ENCODE peak calls at places on chromosome 19, in ten cellular contexts. I is AG04450; V is HCT116; P is lung; Z is mucosa of descending colon; W is CD8-positive, alpha-beta T cell; F is HepG2; R is A549; E is heart left ventricle; A is neural progenitor cell. B is an unnamed sample.

GRCh38 chr19:52689804-52690394 is 44.9 kb downstream of the ZNF611 start:
- DNase-seq in I (no peak), V (no peak), P (peak; percentile 51), W (peak; percentile 11), F (no peak), A (peak; percentile 44), Z (peak; percentile 38), R (no peak), E (peak; percentile 49), B (no peak)

GRCh38 chr19:45643927-45644771 is 5.0 kb upstream of the EML2 start:
- DNase-seq in I (no peak), A (no peak), R (no peak), F (no peak), E (no peak), V (no peak), P (no peak), Z (no peak), W (no peak), B (no peak)

GRCh38 chr19:43504426-43505185 is at the start of gene PHLDB3:
- DNase-seq in I (no peak), R (no peak), P (peak; percentile 29), Z (peak; percentile 52), E (peak; percentile 55), F (peak; percentile 38), W (peak; percentile 38), A (no peak), V (no peak), B (no peak)

GRCh38 chr19:45901432-45901903 is 945 bp downstream of the MYPOP start:
- DNase-seq in A (peak; percentile 62), P (no peak), W (no peak), Z (peak; percentile 39), E (peak; percentile 50), R (no peak), I (no peak), V (no peak), F (no peak), B (peak; percentile 66)

GRCh38 chr19:56125806-56126590 is 4.9 kb upstream of the ZNF787 start:
- DNase-seq in R (no peak), A (no peak), W (no peak), V (no peak), Z (peak; percentile 64), E (peak; percentile 26), P (no peak), F (no peak), I (no peak), B (no peak)

GRCh38 chr19:50896591-50897190 is 14.5 kb downstream of the KLK4 start:
- DNase-seq in Z (no peak), R (no peak), A (no peak), I (no peak), W (no peak), V (peak; percentile 60), P (no peak), E (no peak), F (peak; percentile 26), B (peak; percentile 12)

GRCh38 chr19:34243876-34244578 is 10.3 kb upstream of the GARRE1 start:
- DNase-seq in V (no peak), E (no peak), P (no peak), Z (no peak), W (no peak), A (no peak), I (no peak), R (no peak), F (no peak), B (no peak)

GRCh38 chr19:4077800-4078683 is 11.3 kb upstream of the ZBTB7A start:
- DNase-seq in W (peak; percentile 27), F (no peak), Z (peak; percentile 87), E (peak; percentile 89), A (no peak), P (no peak), R (no peak), V (no peak), I (no peak), B (no peak)

GRCh38 chr19:18843960-18844359 is 12.2 kb downstream of the UPF1 start:
- DNase-seq in A (no peak), W (no peak), F (no peak), Z (no peak), V (no peak), E (no peak), R (no peak), I (no peak), P (no peak), B (no peak)

GRCh38 chr19:12365094-12365371 is 450 bp downstream of the ZNF442 start:
- DNase-seq in A (no peak), Z (peak; percentile 25), I (no peak), P (no peak), F (no peak), E (peak; percentile 39), V (no peak), R (no peak), W (no peak), B (peak; percentile 18)

DNA sequence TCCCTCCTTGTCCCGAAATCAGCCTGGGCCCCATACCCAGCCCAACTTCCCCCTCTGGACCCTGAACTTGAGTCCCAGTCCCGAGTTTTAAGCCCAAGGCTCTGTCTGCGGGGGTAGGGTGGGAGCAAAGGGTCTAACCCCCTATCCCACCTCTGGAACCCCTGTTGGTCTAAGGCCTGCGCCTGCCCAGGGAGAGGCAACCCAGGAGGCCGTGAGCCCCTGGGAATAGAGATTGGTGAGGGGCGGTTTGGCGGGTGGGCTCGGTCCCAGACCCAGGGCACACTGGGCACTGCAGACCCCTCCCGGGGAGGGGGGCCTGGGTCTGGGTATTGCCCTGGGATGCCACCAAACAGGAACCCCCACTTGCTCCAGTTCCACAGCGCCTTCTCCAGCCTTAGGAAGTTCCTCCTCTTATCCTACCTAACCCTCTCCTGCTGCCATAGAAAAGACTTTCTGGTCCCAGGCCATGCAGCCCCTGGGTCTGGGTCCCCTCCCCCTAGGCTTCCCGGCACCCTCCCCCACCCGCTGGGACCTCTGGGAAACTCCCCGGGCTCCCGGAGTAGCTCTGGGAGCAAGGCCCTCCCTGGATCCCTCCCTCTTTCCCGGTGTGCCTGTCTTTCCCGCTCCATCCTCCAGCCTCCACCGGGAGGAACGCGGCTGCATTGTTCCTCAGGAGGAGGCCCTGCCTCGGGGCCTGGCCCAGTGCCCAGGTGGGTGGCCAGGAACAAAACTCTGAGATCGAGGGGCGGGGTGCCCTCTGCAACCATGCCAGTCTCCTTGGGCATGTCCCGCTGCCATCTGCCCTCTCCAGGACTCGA is 33.6 kb upstream of the NANOS3 start:
- DNase-seq in R (no peak), Z (peak; percentile 64), P (peak; percentile 42), I (no peak), F (no peak), W (no peak), A (peak; percentile 52), V (no peak), E (peak; percentile 64), B (no peak)
- H3K4me3 ChIP-seq in R (peak overlapping the region; percentile 95), Z (peak overlapping the region; percentile 99), P (peak overlapping the region; percentile 35), I (peak overlapping the region; percentile 65), F (peak overlapping the region; percentile 63), W (peak overlapping the region; percentile 46), A (peak overlapping the region; percentile 74), V (peak overlapping the region; percentile 84), E (peak overlapping the region; percentile 99), B (peak overlapping the region; percentile 62)

GRCh38 chr19:15810335-15810734 is 5.1 kb downstream of the OR10H1 start:
- DNase-seq in E (no peak), V (no peak), R (no peak), W (no peak), Z (peak; percentile 68), P (no peak), I (no peak), F (peak; percentile 24), A (no peak), B (no peak)
- TF ChIP-seq CTCF in E (peak; percentile 42), V (peak; percentile 79), R (peak; percentile 33), W (no peak), Z (peak; percentile 19), P (no peak), I (no peak), F (peak; percentile 57), A (no peak), B (no peak)

GRCh38 chr19:42126565-42126964 is 5.7 kb downstream of the POU2F2 start:
- DNase-seq in I (no peak), F (no peak), Z (no peak), E (no peak), P (no peak), R (no peak), W (no peak), V (no peak), A (no peak), B (no peak)
- H3K4me3 ChIP-seq in I (no peak overlapping the region), F (no peak overlapping the region), Z (no peak overlapping the region), E (no peak overlapping the region), P (no peak overlapping the region), R (no peak overlapping the region), W (no peak overlapping the region), V (no peak overlapping the region), A (no peak overlapping the region), B (no peak overlapping the region)

DNA sequence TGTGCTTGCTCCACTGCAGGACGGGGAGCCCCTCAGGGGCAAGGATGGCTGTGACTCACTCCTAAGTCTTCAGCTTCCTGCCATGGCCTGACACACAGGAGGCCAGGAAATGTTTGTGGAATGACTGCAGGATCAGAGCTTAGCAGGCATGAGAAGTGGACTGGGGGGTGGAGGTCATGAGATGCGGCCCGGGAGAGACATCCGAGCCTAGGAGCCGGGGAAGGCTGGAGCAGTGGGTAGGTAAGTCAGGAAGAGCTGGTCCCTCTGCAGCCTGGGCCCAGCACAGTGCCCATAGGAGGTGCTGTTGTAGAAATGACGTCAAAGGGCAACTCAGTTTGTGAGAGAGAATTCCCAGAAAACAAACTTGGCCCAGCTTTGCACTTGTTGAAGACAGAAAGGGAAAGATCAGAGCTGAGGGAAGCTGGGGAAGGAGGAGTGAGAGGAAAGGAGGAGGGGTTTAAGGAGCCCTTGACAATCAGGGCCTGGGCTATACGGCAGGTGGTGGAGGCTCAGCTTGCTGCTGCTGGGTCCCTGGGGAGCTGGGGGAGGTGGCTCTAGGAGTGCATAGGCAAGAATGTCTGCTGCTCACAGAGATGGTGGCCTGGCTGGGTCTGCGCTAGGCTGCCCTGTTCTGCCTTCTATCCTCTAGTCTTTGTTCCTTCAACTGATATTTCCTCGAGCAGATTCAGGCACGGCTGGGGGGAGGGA is 18.5 kb downstream of the POU2F2 start:
- DNase-seq in I (peak; percentile 86), P (no peak), Z (no peak), F (peak; percentile 33), A (no peak), W (no peak), V (peak; percentile 64), R (peak; percentile 97), E (peak; percentile 32), B (peak; percentile 90)
- TF ChIP-seq CTCF in I (peak; percentile 45), P (no peak), Z (no peak), F (no peak), A (no peak), W (no peak), V (no peak), R (peak; percentile 55), E (no peak), B (peak; percentile 35)

GRCh38 chr19:29191005-29191404 is 21.9 kb downstream of the UQCRFS1 start:
- DNase-seq in I (no peak), V (no peak), Z (no peak), R (no peak), F (no peak), E (no peak), A (no peak), W (no peak), P (no peak), B (no peak)

GRCh38 chr19:29193116-29193515 is 19.8 kb downstream of the UQCRFS1 start:
- DNase-seq in E (no peak), I (no peak), F (no peak), V (no peak), A (no peak), R (no peak), P (no peak), Z (no peak), W (no peak), B (no peak)

GRCh38 chr19:29188704-29189375 is 24.1 kb downstream of the UQCRFS1 start:
- DNase-seq in R (no peak), A (no peak), I (no peak), W (no peak), V (no peak), P (no peak), F (no peak), Z (no peak), E (no peak), B (no peak)

GRCh38 chr19:29188289-29188688 is 24.7 kb downstream of the UQCRFS1 start:
- DNase-seq in Z (no peak), W (no peak), R (no peak), V (no peak), A (no peak), F (no peak), P (no peak), E (no peak), I (no peak), B (no peak)
- H3K4me3 ChIP-seq in Z (no peak overlapping the region), W (no peak overlapping the region), R (no peak overlapping the region), V (no peak overlapping the region), A (no peak overlapping the region), F (no peak overlapping the region), P (no peak overlapping the region), E (no peak overlapping the region), I (no peak overlapping the region), B (no peak overlapping the region)